ENCODE peak calls at places on chromosomes 13 and 19, in nine cellular contexts. U, Q, I, T, Y, N, P, W and H are unnamed samples.

GRCh38 chr13:28463481-28463880 is 31.4 kb downstream of the FLT1 start:
- DNase-seq in T (no peak), Q (no peak), P (no peak), U (no peak), I (no peak), Y (no peak), N (no peak), W (no peak), H (no peak)

GRCh38 chr19:40592170-40592569 is 9.0 kb upstream of the LTBP4 start:
- DNase-seq in N (peak), T (no peak), Q (no peak), P (no peak), I (peak), U (no peak), Y (no peak), W (no peak), H (no peak)

GRCh38 chr19:54179262-54179587 is 6.3 kb upstream of the TMC4 start:
- DNase-seq in I (no peak), W (no peak), T (no peak), U (no peak), Q (no peak), P (no peak), N (no peak), Y (no peak), H (no peak)

GRCh38 chr13:25169951-25170553 is 2.0 kb downstream of the AMER2 start:
- DNase-seq in W (no peak), N (no peak), T (no peak), Y (no peak), U (no peak), I (no peak), Q (no peak), P (no peak), H (peak)

GRCh38 chr13:51731759-51732158 is 72.2 kb downstream of the DHRS12 start:
- DNase-seq in T (no peak), N (no peak), W (no peak), P (no peak), U (no peak), I (peak), Y (no peak), Q (no peak), H (no peak)

GRCh38 chr19:17830567-17831418 is 9.5 kb upstream of the INSL3 start:
- DNase-seq in N (peak), U (no peak), Q (peak), Y (peak), P (peak), W (peak), T (peak), I (peak), H (no peak)

GRCh38 chr13:36124236-36124822 is 6.9 kb downstream of the DCLK1 start:
- DNase-seq in T (no peak), I (peak), U (peak), Q (no peak), Y (no peak), N (no peak), P (no peak), W (no peak), H (no peak)

GRCh38 chr13:76939215-76939614 is 9.1 kb upstream of the ACOD1 start:
- DNase-seq in I (peak), Q (no peak), T (no peak), N (no peak), Y (no peak), W (no peak), P (no peak), U (peak), H (no peak)

GRCh38 chr19:38003427-38004099 is 96.6 kb downstream of the SIPA1L3 start:
- DNase-seq in N (peak), Q (peak), I (peak), W (no peak), Y (no peak), U (peak), P (peak), T (no peak), H (no peak)

GRCh38 chr19:51702754-51703654 is 9.9 kb downstream of the SPACA6 start:
- DNase-seq in P (no peak), I (no peak), T (no peak), U (no peak), Y (no peak), Q (no peak), W (no peak), N (no peak), H (no peak)

GRCh38 chr19:44799627-44800257 is 9.2 kb upstream of the BCAM start:
- DNase-seq in I (no peak), Y (no peak), W (no peak), Q (no peak), U (no peak), T (no peak), N (no peak), P (no peak), H (no peak)

GRCh38 chr13:41562083-41562482 is 104.7 kb downstream of the RGCC start:
- DNase-seq in U (no peak), T (no peak), N (no peak), P (no peak), Q (no peak), W (no peak), Y (no peak), I (peak), H (no peak)

GRCh38 chr19:21677696-21678418 is 89.5 kb downstream of the ZNF100 start:
- DNase-seq in N (no peak), I (no peak), U (no peak), Q (no peak), P (no peak), Y (peak), W (no peak), T (no peak), H (no peak)

GRCh38 chr13:97058417-97058816 is 64.1 kb upstream of the OXGR1 start:
- DNase-seq in I (no peak), U (no peak), N (no peak), Y (no peak), Q (no peak), T (no peak), W (no peak), P (no peak), H (no peak)

GRCh38 chr13:112943309-112944125 is 25.5 kb upstream of the MCF2L start:
- DNase-seq in Q (peak), Y (peak), I (peak), U (no peak), T (peak), W (peak), N (peak), P (no peak), H (no peak)

GRCh38 chr13:89627991-89628390 is 1719.5 kb upstream of the MIR17HG start:
- DNase-seq in I (no peak), Q (no peak), U (no peak), Y (no peak), W (no peak), T (no peak), N (peak), P (peak), H (no peak)

GRCh38 chr13:23399254-23399796 is 34.2 kb downstream of the SACS start:
- DNase-seq in P (no peak), U (no peak), I (no peak), N (no peak), Q (no peak), Y (no peak), T (no peak), W (no peak), H (peak)

GRCh38 chr13:30371649-30372265 is 50.5 kb upstream of the UBE2L5 start:
- DNase-seq in N (peak), U (no peak), T (peak), W (peak), P (no peak), I (peak), Q (no peak), Y (peak), H (no peak)

GRCh38 chr13:95154441-95154886 is 146.8 kb downstream of the ABCC4 start:
- DNase-seq in W (no peak), U (peak), T (no peak), P (no peak), Q (no peak), Y (no peak), N (no peak), I (no peak), H (no peak)

GRCh38 chr19:9149976-9150375 is 9.8 kb downstream of the ZNF317 start:
- DNase-seq in Y (no peak), U (no peak), N (no peak), T (no peak), I (no peak), W (no peak), Q (no peak), P (no peak), H (no peak)

GRCh38 chr19:53388904-53389303 is 6.0 kb upstream of the ZNF765 start:
- DNase-seq in U (no peak), T (no peak), N (no peak), W (no peak), P (no peak), Y (no peak), Q (no peak), I (no peak), H (no peak)

GRCh38 chr13:63855457-63856118 is 2439.9 kb upstream of the PCDH20 start:
- DNase-seq in Y (no peak), Q (no peak), T (no peak), N (no peak), W (no peak), U (no peak), I (no peak), P (no peak), H (no peak)

GRCh38 chr13:112934075-112934474 is 34.9 kb upstream of the MCF2L start:
- DNase-seq in P (no peak), I (no peak), U (no peak), N (no peak), T (no peak), Q (no peak), Y (no peak), W (no peak), H (no peak)

GRCh38 chr13:28313579-28313978 is 175.2 kb downstream of the PAN3 start:
- DNase-seq in T (no peak), Q (no peak), Y (no peak), I (peak), U (no peak), P (no peak), W (no peak), N (no peak), H (no peak)

GRCh38 chr13:109859216-109859835 is 72.9 kb upstream of the IRS2 start:
- DNase-seq in Q (no peak), U (no peak), P (no peak), I (no peak), N (no peak), W (no peak), T (no peak), Y (no peak), H (peak)

GRCh38 chr19:33254245-33254824 is 28.7 kb upstream of the SLC7A10 start:
- DNase-seq in Q (no peak), Y (no peak), W (no peak), T (no peak), P (no peak), U (no peak), I (no peak), N (no peak), H (no peak)

GRCh38 chr13:97212540-97213146 is 9.5 kb upstream of the MBNL2 start:
- DNase-seq in W (no peak), N (peak), U (no peak), Y (no peak), T (no peak), I (peak), P (no peak), Q (no peak), H (peak)

GRCh38 chr19:16588089-16588823 is 16.0 kb upstream of the SLC35E1 start:
- DNase-seq in Y (peak), I (no peak), W (peak), Q (peak), T (peak), P (no peak), N (no peak), U (no peak), H (no peak)

GRCh38 chr13:100658363-100658762 is 16.2 kb downstream of the TMTC4 start:
- DNase-seq in T (no peak), U (no peak), P (no peak), I (no peak), Y (no peak), Q (no peak), W (no peak), N (no peak), H (no peak)

GRCh38 chr13:113833111-113833830 is 30.6 kb downstream of the GAS6 start:
- DNase-seq in U (no peak), I (no peak), Y (no peak), N (no peak), Q (no peak), P (no peak), W (no peak), T (no peak), H (no peak)

GRCh38 chr19:2867025-2867991 is at the start of gene ZNF556:
- DNase-seq in W (no peak), N (peak), Q (no peak), P (no peak), T (no peak), U (peak), Y (no peak), I (peak), H (no peak)

GRCh38 chr13:60332682-60333081 is 64.3 kb upstream of the TDRD3 start:
- DNase-seq in T (no peak), I (no peak), W (no peak), Q (no peak), N (no peak), U (no peak), Y (no peak), P (no peak), H (no peak)

GRCh38 chr19:7507884-7508283 is 8.0 kb upstream of the ZNF358 start:
- DNase-seq in P (no peak), T (no peak), Y (no peak), N (peak), I (peak), U (peak), Q (no peak), W (no peak), H (no peak)